ENCODE peak calls at places on chromosome 18, in six cellular contexts. O is tibial nerve; K is thoracic aorta; R is sigmoid colon; Z is uterus; U is CD8-positive, alpha-beta T cell. T is an unnamed sample.

GRCh38 chr18:58499527-58499926 is 129.4 kb downstream of the ALPK2 start:
- DNase-seq in Z (no peak), K (no peak), O (no peak), U (no peak), R (no peak), T (no peak)

GRCh38 chr18:79576686-79577351 is 102.8 kb upstream of the CTDP1 start:
- DNase-seq in U (no peak), R (peak; percentile 78), O (no peak), Z (peak; percentile 39), K (no peak), T (peak; percentile 62)

GRCh38 chr18:6956999-6957398 is 160.6 kb downstream of the LAMA1 start:
- DNase-seq in O (no peak), U (no peak), K (no peak), Z (no peak), R (no peak), T (no peak)

GRCh38 chr18:57441395-57441794 is 6.2 kb downstream of the ONECUT2 start:
- DNase-seq in R (no peak), Z (no peak), O (no peak), U (no peak), K (no peak), T (no peak)

GRCh38 chr18:79581406-79581805 is 98.2 kb upstream of the CTDP1 start:
- DNase-seq in U (no peak), K (no peak), O (no peak), R (peak; percentile 28), Z (no peak), T (no peak)

GRCh38 chr18:62950246-62950645 is 234.9 kb downstream of the PHLPP1 start:
- DNase-seq in Z (no peak), R (no peak), O (no peak), K (no peak), U (no peak), T (no peak)

GRCh38 chr18:45755936-45756335 is 32.0 kb downstream of the SLC14A1 start:
- DNase-seq in Z (peak; percentile 49), R (no peak), K (peak; percentile 81), U (no peak), O (peak; percentile 47), T (no peak)

GRCh38 chr18:78448106-78448505 is 531.5 kb upstream of the SALL3 start:
- DNase-seq in U (no peak), K (no peak), O (no peak), R (no peak), Z (no peak), T (no peak)

GRCh38 chr18:72543362-72544055 is 633 bp downstream of the CBLN2 start:
- DNase-seq in Z (no peak), O (no peak), R (no peak), U (no peak), K (no peak), T (no peak)

GRCh38 chr18:32301976-32302743 is 112.3 kb downstream of the MEP1B start:
- DNase-seq in R (no peak), O (no peak), U (no peak), K (no peak), Z (no peak), T (no peak)
- H3K27ac ChIP-seq in R (peak overlapping the region; percentile 46), O (peak overlapping the region; percentile 57), U (no peak overlapping the region), K (peak overlapping the region; percentile 93), Z (peak overlapping the region; percentile 23), T (no peak overlapping the region)

GRCh38 chr18:55323051-55323994 is 264.7 kb downstream of the TCF4 start:
- DNase-seq in U (no peak), R (no peak), O (no peak), Z (no peak), K (no peak), T (no peak)
- H3K27ac ChIP-seq in U (no peak overlapping the region), R (peak overlapping the region; percentile 88), O (peak overlapping the region; percentile 92), Z (peak overlapping the region; percentile 99), K (peak overlapping the region; percentile 93), T (peak overlapping the region; percentile 95)

DNA sequence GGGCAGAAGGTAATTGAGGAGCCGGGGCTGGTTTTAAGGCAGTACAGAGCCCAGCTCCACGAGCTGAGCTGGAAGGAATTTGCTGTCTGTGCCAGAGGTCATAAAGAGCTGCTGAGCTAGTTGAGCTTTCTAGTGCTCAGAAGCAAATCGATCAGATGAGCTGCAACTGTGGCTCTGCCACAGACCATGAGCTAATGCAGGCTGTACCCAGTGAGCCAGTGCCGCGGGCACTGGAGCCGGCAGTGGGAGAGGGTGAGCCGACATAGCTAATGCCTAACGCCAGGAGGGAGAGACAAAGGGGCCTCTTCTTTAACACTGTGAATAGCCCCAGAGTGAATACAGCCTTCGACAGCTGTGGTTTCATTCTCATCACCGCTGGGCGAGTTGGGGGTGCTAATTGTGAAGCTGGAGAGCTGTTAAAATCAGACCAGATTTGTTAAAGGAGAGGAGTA is 410.1 kb upstream of the TCF4 start:
- DNase-seq in R (no peak), K (no peak), U (no peak), Z (no peak), O (no peak), T (peak; percentile 70)
- H3K27ac ChIP-seq in R (no peak overlapping the region), K (no peak overlapping the region), U (no peak overlapping the region), Z (peak overlapping the region; percentile 39), O (peak overlapping the region; percentile 1), T (peak overlapping the region; percentile 91)

GRCh38 chr18:22482948-22483347 is 65.2 kb upstream of the CTAGE1 start:
- DNase-seq in R (no peak), U (no peak), O (no peak), K (no peak), Z (no peak), T (no peak)

GRCh38 chr18:22483407-22483806 is 65.7 kb upstream of the CTAGE1 start:
- DNase-seq in R (no peak), Z (no peak), O (no peak), U (no peak), K (no peak), T (no peak)

GRCh38 chr18:22486667-22487066 is 69.0 kb upstream of the CTAGE1 start:
- DNase-seq in U (no peak), K (no peak), R (no peak), O (no peak), Z (no peak), T (no peak)

GRCh38 chr18:22488554-22488953 is 70.8 kb upstream of the CTAGE1 start:
- DNase-seq in R (peak; percentile 70), K (peak; percentile 62), O (peak; percentile 43), U (no peak), Z (no peak), T (no peak)

DNA sequence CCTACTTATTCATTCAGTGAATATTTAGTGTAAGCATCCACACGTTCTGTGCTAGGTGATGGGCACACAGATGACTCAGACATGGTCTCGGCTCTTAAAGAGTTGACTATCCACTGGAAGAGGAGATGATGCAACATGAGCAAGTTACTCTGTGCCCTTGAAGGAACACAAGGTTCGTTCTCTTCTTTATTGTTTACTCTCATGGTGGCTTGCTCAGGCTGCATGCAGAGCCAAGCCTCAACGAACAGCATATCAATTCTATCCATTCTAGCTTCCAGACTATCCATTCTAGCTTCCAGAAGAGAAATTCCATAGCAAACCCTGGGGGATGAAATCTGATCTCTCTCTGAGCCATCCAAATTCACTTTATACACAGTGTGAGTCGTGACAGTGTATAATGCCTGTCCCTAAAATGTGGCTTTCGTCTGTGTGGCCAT is 68.1 kb upstream of the CTAGE1 start:
- DNase-seq in U (no peak), O (no peak), K (no peak), R (no peak), Z (no peak), T (no peak)
- H3K27ac ChIP-seq in U (no peak overlapping the region), O (no peak overlapping the region), K (no peak overlapping the region), R (no peak overlapping the region), Z (no peak overlapping the region), T (no peak overlapping the region)

T was measured in substantia nigra.